ENCODE peak calls at places on chromosomes 2 and 18, in six cellular contexts. L, D, Z, H, F and S are unnamed samples.

GRCh38 chr2:135819211-135819610 is 17.8 kb downstream of the LCT start:
- DNase-seq in L (peak; percentile 35), D (peak; percentile 18), Z (no peak), H (no peak), F (no peak), S (no peak)

GRCh38 chr2:18495058-18495457 is 65.4 kb downstream of the RDH14 start:
- DNase-seq in L (no peak), D (no peak), Z (no peak), H (no peak), F (no peak), S (no peak)

GRCh38 chr2:41129988-41130387 is 678.1 kb upstream of the SLC8A1 start:
- DNase-seq in L (no peak), D (no peak), Z (no peak), H (no peak), F (no peak), S (no peak)

GRCh38 chr2:172285010-172285621 is 142.3 kb upstream of the ITGA6 start:
- DNase-seq in L (no peak), D (no peak), Z (no peak), H (no peak), F (no peak), S (no peak)

GRCh38 chr2:205358351-205358815 is 323.9 kb upstream of the NRP2 start:
- DNase-seq in L (no peak), D (no peak), Z (no peak), H (no peak), F (no peak), S (no peak)

GRCh38 chr18:3823073-3823472 is 373.1 kb downstream of the TGIF1 start:
- DNase-seq in L (no peak), D (no peak), Z (no peak), H (no peak), F (no peak), S (no peak)

GRCh38 chr18:34976899-34977786 is 64.1 kb upstream of the MAPRE2 start:
- DNase-seq in L (peak; percentile 93), D (peak; percentile 46), Z (peak; percentile 50), H (peak; percentile 96), F (peak; percentile 91), S (peak; percentile 41)

GRCh38 chr18:50816767-50817166 is 3.0 kb downstream of the MRO start:
- DNase-seq in L (no peak), D (no peak), Z (no peak), H (no peak), F (no peak), S (no peak)

GRCh38 chr2:214242797-214243196 is 168.1 kb upstream of the VWC2L start:
- DNase-seq in L (no peak), D (no peak), Z (no peak), H (no peak), F (no peak), S (no peak)

GRCh38 chr2:236101311-236101950 is 66.8 kb downstream of the GBX2 start:
- DNase-seq in L (no peak), D (no peak), Z (no peak), H (no peak), F (no peak), S (no peak)

DNA sequence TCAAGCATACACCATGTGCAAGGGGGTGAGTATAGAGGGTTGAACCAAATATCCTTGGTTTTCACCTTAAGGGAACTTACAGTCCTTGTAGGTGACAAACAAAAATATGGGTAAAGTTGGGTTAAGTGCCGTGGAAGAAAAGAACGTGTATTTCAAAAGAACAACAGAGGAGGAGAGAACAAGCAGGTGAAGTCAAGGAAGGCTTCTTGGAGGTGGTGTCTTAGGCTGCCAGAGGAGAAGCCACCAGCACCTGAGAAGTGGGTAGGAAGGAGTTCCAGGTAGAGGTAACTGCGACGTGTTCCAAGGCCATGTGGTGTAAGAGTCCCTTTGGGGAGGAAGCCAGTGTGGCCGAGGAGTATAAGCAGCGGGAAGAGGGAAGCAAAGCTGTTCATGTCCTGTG is 27.2 kb downstream of the CABLES1 start:
- DNase-seq in L (no peak), D (no peak), Z (no peak), H (no peak), F (no peak), S (no peak)
- TF ChIP-seq EP300 in L (no peak), D (no peak), Z (no peak), H (no peak), F (no peak), S (no peak)

DNA sequence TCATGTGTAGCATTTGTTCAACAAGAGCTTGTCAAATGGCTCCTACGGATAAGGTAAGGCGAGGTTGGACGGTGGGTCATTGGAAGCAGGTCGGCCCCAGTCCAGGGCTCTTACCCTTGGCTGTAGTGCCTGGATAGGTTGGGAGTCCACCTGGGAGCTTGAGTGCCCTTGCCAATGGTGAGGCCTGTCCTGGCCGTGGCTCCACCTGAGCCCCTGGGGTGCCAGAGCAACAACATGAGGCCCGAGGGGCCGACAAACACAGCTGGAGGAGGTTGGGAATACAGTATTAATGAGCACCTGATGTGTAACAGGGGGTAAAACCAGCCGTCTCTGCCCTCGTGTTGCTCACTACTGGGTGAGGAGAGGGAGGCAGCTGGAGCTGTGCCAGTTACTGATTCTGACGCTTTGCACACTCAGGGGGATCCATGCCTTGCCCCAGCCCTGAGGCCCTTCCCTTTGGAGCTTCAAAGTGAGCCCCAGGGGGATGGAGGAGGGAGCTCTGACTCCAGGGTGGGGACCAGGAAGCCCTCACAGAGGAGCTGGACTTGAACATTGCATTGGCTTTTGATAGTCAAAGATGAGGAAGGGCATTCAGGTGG is 87.2 kb downstream of the RHOB start:
- DNase-seq in L (no peak), D (no peak), Z (no peak), H (no peak), F (no peak), S (no peak)
- H3K4me1 ChIP-seq in L (no peaks in the 10 kb centered on the region), D (peaks cover 23% of the 10 kb centered on the region), Z (no peaks in the 10 kb centered on the region), H (no peaks in the 10 kb centered on the region), F (peaks cover 13% of the 10 kb centered on the region), S (peaks cover 5% of the 10 kb centered on the region)

DNA sequence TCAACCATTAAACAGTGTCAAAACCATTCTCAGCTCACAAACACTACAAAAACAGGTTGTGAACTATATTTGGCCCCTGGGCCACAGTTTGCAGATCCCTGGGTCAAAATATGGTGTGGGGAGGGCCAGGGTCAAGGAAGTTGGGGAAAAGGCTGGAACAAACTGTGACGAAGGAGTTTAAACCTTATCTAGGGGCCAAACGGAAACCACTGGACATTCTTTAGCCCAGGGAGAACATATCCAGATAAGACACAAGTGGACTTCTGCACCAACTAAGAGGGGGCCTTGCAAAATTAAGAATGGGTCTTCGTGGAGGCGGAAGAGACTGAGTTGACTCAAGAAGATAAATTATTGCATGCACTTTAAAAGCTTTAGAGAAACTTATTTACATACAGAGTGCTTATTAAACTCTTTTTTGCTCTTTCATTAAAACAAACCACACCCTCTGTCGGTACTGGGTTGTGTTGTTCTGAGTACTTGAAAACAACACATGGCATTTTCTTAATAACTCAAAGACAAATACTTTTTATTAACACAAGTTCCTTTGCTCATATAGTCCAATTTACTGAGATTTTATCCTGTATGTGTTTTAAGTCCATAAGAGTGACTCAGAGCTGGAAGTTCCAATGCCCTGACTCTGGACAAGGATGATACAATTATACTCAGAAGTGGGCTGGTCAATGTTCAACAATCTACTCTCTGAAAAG is 5.3 kb upstream of the ASAP2 start:
- DNase-seq in L (no peak), D (no peak), Z (no peak), H (no peak), F (no peak), S (no peak)
- TF ChIP-seq EP300 in L (no peak), D (no peak), Z (no peak), H (peak; percentile 40), F (no peak), S (no peak)

DNA sequence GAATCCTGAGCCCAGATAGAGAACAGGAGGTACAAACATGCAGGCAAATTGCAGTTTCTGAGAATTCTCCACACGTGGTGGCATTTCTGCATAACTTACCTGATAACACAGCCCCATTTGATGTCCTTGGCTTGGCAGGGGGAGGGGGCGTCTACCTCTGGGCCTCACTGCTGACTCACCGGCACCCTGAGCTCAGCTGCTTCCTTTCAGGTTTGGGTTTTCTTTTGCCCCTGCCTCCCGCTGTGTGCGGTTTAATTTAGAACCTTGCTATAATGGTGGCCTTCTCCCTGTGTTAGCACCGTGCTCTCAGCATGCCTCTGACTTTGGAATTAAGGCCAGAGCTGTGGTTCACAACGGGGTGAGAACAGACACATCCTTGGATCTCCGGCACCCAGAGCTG is 4.4 kb downstream of the CTIF start:
- DNase-seq in L (no peak), D (no peak), Z (peak; percentile 13), H (no peak), F (no peak), S (no peak)
- H3K4me1 ChIP-seq in L (peaks cover 41% of the 10 kb centered on the region), D (peaks cover 62% of the 10 kb centered on the region), Z (peaks cover 34% of the 10 kb centered on the region), H (peaks cover 30% of the 10 kb centered on the region), F (peaks cover 75% of the 10 kb centered on the region), S (no peaks in the 10 kb centered on the region)

GRCh38 chr2:226835420-226835795 is 446 bp upstream of the RHBDD1 start:
- DNase-seq in L (no peak), D (peak; percentile 20), Z (no peak), H (no peak), F (no peak), S (no peak)
- TF ChIP-seq EP300 in L (no peak), D (no peak), Z (no peak), H (no peak), F (no peak), S (no peak)

DNA sequence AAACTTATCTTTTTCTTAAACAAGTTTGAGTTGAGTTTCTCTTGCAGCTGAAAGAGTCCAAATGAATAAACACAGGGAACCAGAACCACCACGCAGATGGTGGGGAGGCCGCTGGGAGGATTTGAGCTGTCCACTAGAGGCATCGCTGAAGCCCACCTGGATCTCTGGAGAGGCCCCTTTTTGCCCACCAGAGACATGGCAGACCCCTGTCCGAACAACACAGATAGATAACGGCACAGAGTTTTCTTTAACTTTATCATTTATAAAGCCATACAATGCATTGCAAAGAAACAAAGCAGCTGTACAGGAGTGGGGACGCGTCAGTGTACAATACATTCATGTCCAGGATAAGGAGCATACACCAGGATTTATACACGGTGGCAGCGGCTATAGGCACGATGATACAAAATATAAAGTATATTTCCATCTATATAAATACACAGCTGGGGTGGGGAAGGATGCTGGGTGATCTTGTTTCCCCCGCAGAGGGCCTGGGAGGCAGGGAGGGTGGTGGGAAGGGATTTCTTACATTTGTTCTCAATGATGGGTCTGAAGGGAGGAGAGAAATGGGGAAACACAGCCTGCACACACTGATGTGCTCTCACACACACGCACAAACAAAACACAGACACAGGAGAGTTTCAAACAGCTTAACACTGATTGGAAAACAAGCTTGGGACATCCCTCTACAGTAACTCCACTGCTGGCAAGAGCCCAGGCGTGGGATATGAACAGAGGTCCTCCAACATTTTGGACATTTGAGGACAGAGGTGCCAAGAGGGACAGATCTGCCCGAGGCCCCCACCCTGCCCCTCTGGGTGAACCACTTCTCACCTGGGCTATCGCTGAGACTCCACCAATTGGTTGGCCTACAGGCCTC is 203.0 kb downstream of the TNS1 start:
- DNase-seq in L (no peak), D (no peak), Z (peak; percentile 31), H (no peak), F (peak; percentile 9), S (no peak)
- H3K4me1 ChIP-seq in L (peaks cover 9% of the 10 kb centered on the region), D (peaks cover under 1% of the 10 kb centered on the region), Z (peaks cover 32% of the 10 kb centered on the region), H (peaks cover 14% of the 10 kb centered on the region), F (peaks cover 44% of the 10 kb centered on the region), S (no peaks in the 10 kb centered on the region)